ENCODE peak calls at places on chromosomes 5 and 9, in nine cellular contexts. One of them, this sample, is unnamed.

GRCh38 chr5:132873119-132873929 is at the start of gene LEAP2:
- DNase-seq in MM.1S: no peak
- DNase-seq in fibroblast of lung: no peak
- DNase-seq in spleen: no peak
- DNase-seq in fibroblast of the aortic adventitia: peak
- DNase-seq in choroid plexus epithelial cell: no peak
- DNase-seq in HCT116: no peak
- DNase-seq in right lobe of liver: peak
- DNase-seq in astrocyte of the spinal cord: no peak
- DNase-seq in this sample: no peak

GRCh38 chr5:96322217-96322616 is 110.8 kb downstream of the PCSK1 start:
- DNase-seq in MM.1S: no peak
- DNase-seq in fibroblast of lung: no peak
- DNase-seq in spleen: no peak
- DNase-seq in fibroblast of the aortic adventitia: no peak
- DNase-seq in choroid plexus epithelial cell: no peak
- DNase-seq in HCT116: no peak
- DNase-seq in right lobe of liver: no peak
- DNase-seq in astrocyte of the spinal cord: no peak
- DNase-seq in this sample: no peak

GRCh38 chr9:34961574-34962480 is 3.7 kb downstream of the PHF24 start:
- DNase-seq in MM.1S: no peak
- DNase-seq in fibroblast of lung: peak
- DNase-seq in spleen: no peak
- DNase-seq in fibroblast of the aortic adventitia: peak
- DNase-seq in choroid plexus epithelial cell: peak
- DNase-seq in HCT116: no peak
- DNase-seq in right lobe of liver: no peak
- DNase-seq in astrocyte of the spinal cord: peak
- DNase-seq in this sample: no peak

GRCh38 chr5:54959673-54960418 is 25.5 kb downstream of the ESM1 start:
- DNase-seq in MM.1S: no peak
- DNase-seq in fibroblast of lung: peak
- DNase-seq in spleen: no peak
- DNase-seq in fibroblast of the aortic adventitia: no peak
- DNase-seq in choroid plexus epithelial cell: peak
- DNase-seq in HCT116: peak
- DNase-seq in right lobe of liver: no peak
- DNase-seq in astrocyte of the spinal cord: no peak
- DNase-seq in this sample: peak

GRCh38 chr9:91705386-91705785 is 244.6 kb downstream of the ROR2 start:
- DNase-seq in MM.1S: no peak
- DNase-seq in fibroblast of lung: no peak
- DNase-seq in spleen: no peak
- DNase-seq in fibroblast of the aortic adventitia: no peak
- DNase-seq in choroid plexus epithelial cell: no peak
- DNase-seq in HCT116: no peak
- DNase-seq in right lobe of liver: no peak
- DNase-seq in astrocyte of the spinal cord: no peak
- DNase-seq in this sample: no peak

GRCh38 chr5:174490717-174491116 is 233.7 kb upstream of the MSX2 start:
- DNase-seq in MM.1S: no peak
- DNase-seq in fibroblast of lung: no peak
- DNase-seq in spleen: no peak
- DNase-seq in fibroblast of the aortic adventitia: no peak
- DNase-seq in choroid plexus epithelial cell: no peak
- DNase-seq in HCT116: no peak
- DNase-seq in right lobe of liver: no peak
- DNase-seq in astrocyte of the spinal cord: no peak
- DNase-seq in this sample: no peak

GRCh38 chr5:50965621-50966362 is 299.4 kb downstream of the PARP8 start:
- DNase-seq in MM.1S: no peak
- DNase-seq in fibroblast of lung: no peak
- DNase-seq in spleen: peak
- DNase-seq in fibroblast of the aortic adventitia: no peak
- DNase-seq in choroid plexus epithelial cell: no peak
- DNase-seq in HCT116: no peak
- DNase-seq in right lobe of liver: no peak
- DNase-seq in astrocyte of the spinal cord: no peak
- DNase-seq in this sample: no peak

GRCh38 chr5:11214851-11215250 is 453.8 kb upstream of the DAP start:
- DNase-seq in MM.1S: no peak
- DNase-seq in fibroblast of lung: no peak
- DNase-seq in spleen: no peak
- DNase-seq in fibroblast of the aortic adventitia: no peak
- DNase-seq in choroid plexus epithelial cell: no peak
- DNase-seq in HCT116: no peak
- DNase-seq in right lobe of liver: no peak
- DNase-seq in astrocyte of the spinal cord: no peak
- DNase-seq in this sample: no peak

GRCh38 chr9:108296056-108296455 is 559.7 kb downstream of the ACTL7B start:
- DNase-seq in MM.1S: no peak
- DNase-seq in fibroblast of lung: peak
- DNase-seq in spleen: no peak
- DNase-seq in fibroblast of the aortic adventitia: peak
- DNase-seq in choroid plexus epithelial cell: peak
- DNase-seq in HCT116: no peak
- DNase-seq in right lobe of liver: no peak
- DNase-seq in astrocyte of the spinal cord: peak
- DNase-seq in this sample: no peak

GRCh38 chr5:32600057-32600622 is 14.8 kb downstream of the SUB1 start:
- DNase-seq in MM.1S: no peak
- DNase-seq in fibroblast of lung: peak
- DNase-seq in spleen: no peak
- DNase-seq in fibroblast of the aortic adventitia: peak
- DNase-seq in choroid plexus epithelial cell: peak
- DNase-seq in HCT116: no peak
- DNase-seq in right lobe of liver: no peak
- DNase-seq in astrocyte of the spinal cord: peak
- DNase-seq in this sample: no peak

GRCh38 chr5:154989641-154990040 is 23.9 kb upstream of the KIF4B start:
- DNase-seq in MM.1S: no peak
- DNase-seq in fibroblast of lung: no peak
- DNase-seq in spleen: no peak
- DNase-seq in fibroblast of the aortic adventitia: no peak
- DNase-seq in choroid plexus epithelial cell: no peak
- DNase-seq in HCT116: no peak
- DNase-seq in right lobe of liver: no peak
- DNase-seq in astrocyte of the spinal cord: no peak
- DNase-seq in this sample: no peak

GRCh38 chr9:127878652-127879377 is 1.3 kb upstream of the AK1 start:
- DNase-seq in MM.1S: no peak
- DNase-seq in fibroblast of lung: no peak
- DNase-seq in spleen: no peak
- DNase-seq in fibroblast of the aortic adventitia: no peak
- DNase-seq in choroid plexus epithelial cell: no peak
- DNase-seq in HCT116: no peak
- DNase-seq in right lobe of liver: no peak
- DNase-seq in astrocyte of the spinal cord: no peak
- DNase-seq in this sample: no peak

GRCh38 chr9:127876026-127876763 is 1.3 kb downstream of the AK1 start:
- DNase-seq in MM.1S: no peak
- DNase-seq in fibroblast of lung: no peak
- DNase-seq in spleen: peak
- DNase-seq in fibroblast of the aortic adventitia: no peak
- DNase-seq in choroid plexus epithelial cell: no peak
- DNase-seq in HCT116: no peak
- DNase-seq in right lobe of liver: peak
- DNase-seq in astrocyte of the spinal cord: no peak
- DNase-seq in this sample: no peak

GRCh38 chr9:127878001-127878651 is 651 bp upstream of the AK1 start:
- DNase-seq in MM.1S: no peak
- DNase-seq in fibroblast of lung: no peak
- DNase-seq in spleen: no peak
- DNase-seq in fibroblast of the aortic adventitia: no peak
- DNase-seq in choroid plexus epithelial cell: no peak
- DNase-seq in HCT116: no peak
- DNase-seq in right lobe of liver: no peak
- DNase-seq in astrocyte of the spinal cord: no peak
- DNase-seq in this sample: no peak

GRCh38 chr9:127876764-127877562 is 512 bp downstream of the AK1 start:
- DNase-seq in MM.1S: no peak
- DNase-seq in fibroblast of lung: no peak
- DNase-seq in spleen: peak
- DNase-seq in fibroblast of the aortic adventitia: no peak
- DNase-seq in choroid plexus epithelial cell: no peak
- DNase-seq in HCT116: no peak
- DNase-seq in right lobe of liver: peak
- DNase-seq in astrocyte of the spinal cord: no peak
- DNase-seq in this sample: no peak

DNA sequence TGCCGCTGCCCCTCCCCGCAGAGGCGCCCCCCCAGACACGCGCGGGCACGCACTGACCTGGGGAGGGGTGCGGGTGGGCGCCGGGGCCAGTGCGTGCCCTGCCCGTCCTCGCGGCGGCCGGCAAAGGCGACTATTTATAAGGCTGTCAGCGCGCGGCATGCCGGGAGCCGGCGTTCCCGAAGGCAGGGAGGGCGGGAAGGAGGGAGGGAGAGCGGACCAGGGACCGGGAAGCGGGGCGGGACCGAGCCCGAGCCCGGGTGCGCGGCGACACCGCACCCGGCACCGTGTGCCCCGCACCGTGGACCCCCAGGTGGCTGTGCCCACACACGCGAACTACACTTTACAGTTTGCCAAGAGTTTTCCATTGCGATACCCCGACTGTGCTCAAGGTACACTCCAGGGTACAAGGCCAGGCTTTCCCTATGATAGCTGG is at the start of gene AK1:
- DNase-seq in MM.1S: no peak
- DNase-seq in fibroblast of lung: peak
- DNase-seq in spleen: peak
- DNase-seq in fibroblast of the aortic adventitia: peak
- DNase-seq in choroid plexus epithelial cell: peak
- DNase-seq in HCT116: no peak
- DNase-seq in right lobe of liver: peak
- DNase-seq in astrocyte of the spinal cord: peak
- DNase-seq in this sample: no peak
- H3K4me3 ChIP-seq in MM.1S: peak
- H3K4me3 ChIP-seq in fibroblast of lung: peak
- H3K4me3 ChIP-seq in spleen: peak
- H3K4me3 ChIP-seq in fibroblast of the aortic adventitia: peak
- H3K4me3 ChIP-seq in choroid plexus epithelial cell: peak
- H3K4me3 ChIP-seq in HCT116: peak
- H3K4me3 ChIP-seq in right lobe of liver: peak
- H3K4me3 ChIP-seq in astrocyte of the spinal cord: peak
- H3K4me3 ChIP-seq in this sample: no peak

GRCh38 chr5:56412601-56413379 is 179.7 kb upstream of the ANKRD55 start:
- DNase-seq in MM.1S: peak
- DNase-seq in fibroblast of lung: no peak
- DNase-seq in spleen: peak
- DNase-seq in fibroblast of the aortic adventitia: no peak
- DNase-seq in choroid plexus epithelial cell: peak
- DNase-seq in HCT116: no peak
- DNase-seq in right lobe of liver: peak
- DNase-seq in astrocyte of the spinal cord: no peak
- DNase-seq in this sample: peak
- H3K4me3 ChIP-seq in MM.1S: peak
- H3K4me3 ChIP-seq in fibroblast of lung: no peak
- H3K4me3 ChIP-seq in spleen: no peak
- H3K4me3 ChIP-seq in fibroblast of the aortic adventitia: no peak
- H3K4me3 ChIP-seq in choroid plexus epithelial cell: no peak
- H3K4me3 ChIP-seq in HCT116: no peak
- H3K4me3 ChIP-seq in right lobe of liver: no peak
- H3K4me3 ChIP-seq in astrocyte of the spinal cord: no peak
- H3K4me3 ChIP-seq in this sample: peak

DNA sequence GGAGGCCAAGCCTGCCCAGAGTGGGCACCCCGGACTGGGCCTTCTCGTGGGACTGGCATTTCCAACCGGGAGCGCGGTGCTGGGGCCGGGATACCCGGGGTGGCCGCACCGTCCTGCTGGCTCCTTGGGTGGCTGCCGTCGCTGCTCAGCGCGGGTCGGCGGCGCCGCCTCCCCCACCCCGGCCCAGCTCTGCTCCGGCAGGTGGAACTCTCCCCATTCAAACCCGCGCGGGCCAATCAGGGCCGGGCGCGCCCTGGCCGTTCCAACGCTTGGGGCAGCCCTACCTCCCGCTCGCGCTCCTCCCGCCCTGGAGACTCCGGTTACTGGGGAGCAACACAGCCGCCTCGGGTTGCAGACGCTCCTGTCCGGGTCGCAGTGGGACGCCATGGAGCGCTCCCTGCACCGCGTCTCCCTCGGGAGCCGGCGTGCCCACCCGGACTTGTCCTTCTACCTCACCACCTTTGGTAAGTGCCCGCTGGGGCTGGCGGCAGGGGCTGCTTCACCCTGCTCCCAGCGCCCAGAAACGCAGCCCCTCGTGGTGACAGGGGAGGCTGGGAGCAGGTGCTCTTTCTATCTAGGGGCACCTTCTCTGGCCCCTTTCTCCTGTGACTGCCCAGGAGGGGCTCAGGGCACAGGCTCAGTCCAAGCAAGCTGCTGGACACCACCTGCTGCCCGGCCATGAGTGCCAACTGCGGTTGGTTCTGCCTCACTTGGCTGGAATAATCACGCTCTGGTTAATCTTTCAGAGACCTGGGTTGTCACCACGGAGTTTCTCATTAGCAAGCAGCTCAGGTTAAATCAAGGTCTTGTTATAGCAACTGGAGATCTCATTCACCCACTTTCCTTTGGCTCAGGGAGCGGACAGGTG is at the start of gene RGS3:
- DNase-seq in MM.1S: no peak
- DNase-seq in fibroblast of lung: no peak
- DNase-seq in spleen: no peak
- DNase-seq in fibroblast of the aortic adventitia: no peak
- DNase-seq in choroid plexus epithelial cell: peak
- DNase-seq in HCT116: peak
- DNase-seq in right lobe of liver: peak
- DNase-seq in astrocyte of the spinal cord: no peak
- DNase-seq in this sample: peak
- H3K4me3 ChIP-seq in MM.1S: peak
- H3K4me3 ChIP-seq in fibroblast of lung: no peak
- H3K4me3 ChIP-seq in spleen: no peak
- H3K4me3 ChIP-seq in fibroblast of the aortic adventitia: no peak
- H3K4me3 ChIP-seq in choroid plexus epithelial cell: peak
- H3K4me3 ChIP-seq in HCT116: peak
- H3K4me3 ChIP-seq in right lobe of liver: peak
- H3K4me3 ChIP-seq in astrocyte of the spinal cord: peak
- H3K4me3 ChIP-seq in this sample: no peak

GRCh38 chr9:20065076-20065475 is 276.2 kb upstream of the SLC24A2 start:
- DNase-seq in MM.1S: no peak
- DNase-seq in fibroblast of lung: no peak
- DNase-seq in spleen: no peak
- DNase-seq in fibroblast of the aortic adventitia: no peak
- DNase-seq in choroid plexus epithelial cell: no peak
- DNase-seq in HCT116: no peak
- DNase-seq in right lobe of liver: no peak
- DNase-seq in astrocyte of the spinal cord: no peak
- DNase-seq in this sample: no peak

GRCh38 chr9:20070336-20070735 is 281.5 kb upstream of the SLC24A2 start:
- DNase-seq in MM.1S: no peak
- DNase-seq in fibroblast of lung: no peak
- DNase-seq in spleen: no peak
- DNase-seq in fibroblast of the aortic adventitia: no peak
- DNase-seq in choroid plexus epithelial cell: peak
- DNase-seq in HCT116: no peak
- DNase-seq in right lobe of liver: no peak
- DNase-seq in astrocyte of the spinal cord: peak
- DNase-seq in this sample: no peak

DNA sequence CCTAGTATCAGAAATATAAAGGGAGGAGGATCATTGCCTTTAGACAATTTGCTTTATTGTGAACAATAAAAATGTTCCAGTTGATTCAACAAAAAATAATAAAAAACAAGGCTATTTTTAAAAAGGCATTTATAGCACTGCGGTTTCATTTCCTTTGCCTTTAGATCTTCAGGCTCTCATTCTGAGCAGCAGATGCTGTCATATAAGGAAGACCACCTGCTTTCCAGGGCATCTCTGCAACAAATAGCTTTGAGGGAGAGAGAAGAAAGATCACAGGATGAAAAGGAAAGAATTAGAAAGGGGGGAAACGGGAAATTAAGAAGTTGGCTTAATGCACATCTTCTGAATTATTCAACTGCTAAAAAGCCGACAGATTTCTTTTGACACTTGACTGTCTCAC is 277.3 kb upstream of the SLC24A2 start:
- DNase-seq in MM.1S: no peak
- DNase-seq in fibroblast of lung: no peak
- DNase-seq in spleen: no peak
- DNase-seq in fibroblast of the aortic adventitia: no peak
- DNase-seq in choroid plexus epithelial cell: no peak
- DNase-seq in HCT116: no peak
- DNase-seq in right lobe of liver: no peak
- DNase-seq in astrocyte of the spinal cord: no peak
- DNase-seq in this sample: no peak
- H3K4me3 ChIP-seq in MM.1S: no peak
- H3K4me3 ChIP-seq in fibroblast of lung: no peak
- H3K4me3 ChIP-seq in spleen: no peak
- H3K4me3 ChIP-seq in fibroblast of the aortic adventitia: no peak
- H3K4me3 ChIP-seq in choroid plexus epithelial cell: no peak
- H3K4me3 ChIP-seq in HCT116: no peak
- H3K4me3 ChIP-seq in right lobe of liver: no peak
- H3K4me3 ChIP-seq in astrocyte of the spinal cord: no peak
- H3K4me3 ChIP-seq in this sample: no peak